ENCODE peak calls at places on chromosomes 2 and 18, in five cellular contexts. D, V, P, U and C are unnamed samples.

GRCh38 chr2:119579457-119580295 is 35.4 kb downstream of the CFAP221 start:
- DNase-seq in D (no peak), V (no peak), P (no peak), U (no peak), C (no peak)

GRCh38 chr2:73984922-73985317 is 210 bp downstream of the TET3 start:
- DNase-seq in D (no peak), V (peak; percentile 65), P (no peak), U (no peak), C (peak; percentile 61)

GRCh38 chr2:31397099-31397498 is 17.4 kb downstream of the XDH start:
- DNase-seq in D (no peak), V (no peak), P (no peak), U (no peak), C (no peak)

GRCh38 chr2:138003411-138003810 is 39.1 kb downstream of the HNMT start:
- DNase-seq in D (no peak), V (no peak), P (no peak), U (no peak), C (no peak)

GRCh38 chr2:120434487-120434886 is 88.6 kb downstream of the INHBB start:
- DNase-seq in D (no peak), V (no peak), P (no peak), U (no peak), C (no peak)

GRCh38 chr2:43098539-43098938 is 127.9 kb downstream of the ZFP36L2 start:
- DNase-seq in D (no peak), V (no peak), P (no peak), U (no peak), C (no peak)

GRCh38 chr2:16656784-16657391 is 8.7 kb downstream of the CYRIA start:
- DNase-seq in D (peak; percentile 64), V (no peak), P (no peak), U (peak; percentile 73), C (peak; percentile 56)

GRCh38 chr2:169107645-169108044 is 38.3 kb downstream of the DHRS9 start:
- DNase-seq in D (peak; percentile 19), V (peak; percentile 63), P (no peak), U (peak; percentile 70), C (no peak)

GRCh38 chr2:127576433-127577207 is 41.1 kb downstream of the MYO7B start:
- DNase-seq in D (no peak), V (peak; percentile 27), P (no peak), U (no peak), C (no peak)

GRCh38 chr18:31497711-31498449 is at the start of gene DSG2:
- DNase-seq in D (peak; percentile 85), V (no peak), P (peak; percentile 53), U (peak; percentile 60), C (peak; percentile 86)

GRCh38 chr2:54750040-54750439 is 26.6 kb downstream of the EML6 start:
- DNase-seq in D (no peak), V (no peak), P (no peak), U (no peak), C (no peak)

GRCh38 chr2:238167761-238168160 is 9.0 kb downstream of the ERFE start:
- DNase-seq in D (no peak), V (no peak), P (no peak), U (no peak), C (no peak)

GRCh38 chr2:173043466-173043865 is 32.2 kb upstream of the MAP3K20 start:
- DNase-seq in D (no peak), V (no peak), P (no peak), U (peak; percentile 62), C (no peak)

GRCh38 chr2:18149660-18150246 is 271.3 kb downstream of the KCNS3 start:
- DNase-seq in D (no peak), V (no peak), P (peak; percentile 64), U (peak; percentile 53), C (peak; percentile 37)

GRCh38 chr18:61713502-61713901 is 179.3 kb downstream of the RNF152 start:
- DNase-seq in D (no peak), V (no peak), P (no peak), U (no peak), C (no peak)

GRCh38 chr2:224723606-224724217 is 7.5 kb upstream of the CCDC195 start:
- DNase-seq in D (no peak), V (no peak), P (peak; percentile 15), U (peak; percentile 44), C (peak; percentile 26)

GRCh38 chr2:241109210-241110088 is 7.4 kb upstream of the MTERF4 start:
- DNase-seq in D (no peak), V (peak; percentile 76), P (no peak), U (no peak), C (no peak)

GRCh38 chr2:74871414-74871813 is 37.5 kb downstream of the HK2 start:
- DNase-seq in D (no peak), V (no peak), P (no peak), U (no peak), C (no peak)